ENCODE peak calls at places on chromosome 11, in five cellular contexts. U is IMR-90, N is neuronal stem cell, X is K562, F is hepatocyte. B is an unnamed sample.

GRCh38 chr11:46675288-46675851 is 25.0 kb downstream of the ARHGAP1 start:
- DNase-seq in X (no peak), U (peak; percentile 72), F (peak; percentile 59), N (no peak), B (peak; percentile 98)

GRCh38 chr11:58805065-58805464 is 39.4 kb downstream of the GLYATL2 start:
- DNase-seq in U (peak; percentile 31), F (no peak), X (no peak), N (no peak), B (no peak)

GRCh38 chr11:89355649-89356048 is 135.5 kb downstream of the NOX4 start:
- DNase-seq in X (no peak), F (no peak), U (no peak), N (no peak), B (no peak)

GRCh38 chr11:32431657-32432056 is 3.7 kb downstream of the WT1 start:
- DNase-seq in F (no peak), U (no peak), X (no peak), N (no peak), B (no peak)

GRCh38 chr11:122796128-122796717 is 42.1 kb upstream of the CRTAM start:
- DNase-seq in N (peak; percentile 29), X (peak; percentile 66), U (peak; percentile 36), F (peak; percentile 34), B (no peak)

GRCh38 chr11:127470485-127470884 is 469.9 kb upstream of the KIRREL3 start:
- DNase-seq in X (peak; percentile 8), U (no peak), F (peak; percentile 7), N (no peak), B (no peak)

GRCh38 chr11:29448246-29448877 is 568.5 kb downstream of the KCNA4 start:
- DNase-seq in N (peak; percentile 23), U (peak; percentile 25), F (peak; percentile 47), X (peak; percentile 8), B (no peak)

GRCh38 chr11:47609675-47610074 is 15.5 kb upstream of the C1QTNF4 start:
- DNase-seq in X (no peak), U (no peak), F (no peak), N (no peak), B (no peak)

GRCh38 chr11:25775608-25776007 is 556.3 kb upstream of the ANO3 start:
- DNase-seq in N (no peak), F (no peak), X (no peak), U (no peak), B (no peak)

GRCh38 chr11:35112056-35112845 is 26.7 kb upstream of the CD44 start:
- DNase-seq in X (no peak), F (no peak), U (peak; percentile 20), N (no peak), B (peak; percentile 68)

GRCh38 chr11:119964136-119965025 is 173.5 kb downstream of the TRIM29 start:
- DNase-seq in F (no peak), X (no peak), N (peak; percentile 62), U (no peak), B (no peak)

GRCh38 chr11:67286621-67287333 is 2.3 kb upstream of the ANKRD13D start:
- DNase-seq in N (no peak), U (no peak), X (no peak), F (no peak), B (peak; percentile 84)

GRCh38 chr11:35035894-35036408 is 103.0 kb upstream of the CD44 start:
- DNase-seq in F (no peak), X (no peak), U (peak; percentile 94), N (no peak), B (no peak)

GRCh38 chr11:57363131-57363530 is 17.8 kb downstream of the PRG3 start:
- DNase-seq in N (no peak), F (no peak), X (no peak), U (no peak), B (no peak)

GRCh38 chr11:103779054-103779453 is 257.4 kb upstream of the DDI1 start:
- DNase-seq in X (no peak), N (no peak), U (no peak), F (no peak), B (no peak)

GRCh38 chr11:88411265-88411664 is 73.7 kb upstream of the CTSC start:
- DNase-seq in F (no peak), N (no peak), U (peak; percentile 92), X (no peak), B (peak; percentile 22)

GRCh38 chr11:74325649-74326645 is 14.5 kb upstream of the P4HA3 start:
- DNase-seq in F (peak; percentile 41), X (no peak), N (no peak), U (peak; percentile 94), B (peak; percentile 94)
- H3K27ac ChIP-seq in F (no peak overlapping the region), X (no peak overlapping the region), N (no peak overlapping the region), U (peak overlapping the region; percentile 6), B (peak overlapping the region; percentile 51)

DNA sequence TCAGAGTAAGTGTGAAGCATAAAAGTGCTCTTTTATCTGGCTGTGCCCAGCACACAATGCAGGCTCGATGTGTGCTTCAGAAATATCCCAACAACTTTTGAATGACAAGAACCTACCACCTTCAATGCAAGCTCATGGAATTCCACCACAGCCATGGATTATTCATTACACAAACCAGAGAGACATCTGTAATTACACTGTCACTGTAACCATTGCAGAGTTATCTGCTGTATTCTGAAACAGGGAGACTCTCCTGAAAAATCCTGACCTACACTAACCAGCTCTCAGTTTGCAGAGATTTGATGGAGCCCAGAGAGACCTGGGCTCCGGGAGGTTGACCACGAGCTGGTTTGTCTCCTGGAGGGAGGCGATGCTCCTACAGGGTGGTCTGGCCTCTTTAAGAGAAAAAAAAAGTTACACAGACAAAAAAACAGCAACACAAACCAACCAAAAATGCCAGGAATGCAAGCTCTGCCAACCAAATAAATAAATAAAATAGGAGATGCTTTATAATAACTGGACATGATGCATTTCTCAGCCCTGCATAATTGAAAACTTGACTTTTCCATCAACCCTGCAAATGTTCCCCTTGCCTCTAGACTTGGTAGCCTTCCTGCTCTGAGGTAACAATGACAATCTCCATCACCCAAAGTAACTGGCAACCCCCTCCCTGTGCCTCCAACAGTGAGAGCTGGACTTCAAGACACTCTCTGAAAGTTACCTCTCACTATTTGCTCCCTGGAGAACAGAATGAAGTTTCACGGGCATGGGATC is 69.7 kb downstream of the ETS1 start:
- DNase-seq in U (no peak), X (no peak), F (no peak), N (no peak), B (peak; percentile 88)
- H3K4me3 ChIP-seq in U (peak overlapping the region; percentile 16), X (no peak overlapping the region), F (no peak overlapping the region), N (no peak overlapping the region), B (peak overlapping the region; percentile 80)

GRCh38 chr11:73461844-73462435 is 85.7 kb downstream of the RELT start:
- DNase-seq in X (no peak), F (no peak), N (no peak), U (no peak), B (no peak)

GRCh38 chr11:73465019-73465675 is 88.9 kb downstream of the RELT start:
- DNase-seq in U (no peak), F (no peak), N (no peak), X (no peak), B (no peak)

GRCh38 chr11:73463359-73463758 is 87.2 kb downstream of the RELT start:
- DNase-seq in N (no peak), U (peak; percentile 83), X (no peak), F (no peak), B (peak; percentile 86)

GRCh38 chr11:73464347-73464746 is 88.1 kb downstream of the RELT start:
- DNase-seq in X (no peak), N (no peak), F (no peak), U (peak; percentile 4), B (no peak)

DNA sequence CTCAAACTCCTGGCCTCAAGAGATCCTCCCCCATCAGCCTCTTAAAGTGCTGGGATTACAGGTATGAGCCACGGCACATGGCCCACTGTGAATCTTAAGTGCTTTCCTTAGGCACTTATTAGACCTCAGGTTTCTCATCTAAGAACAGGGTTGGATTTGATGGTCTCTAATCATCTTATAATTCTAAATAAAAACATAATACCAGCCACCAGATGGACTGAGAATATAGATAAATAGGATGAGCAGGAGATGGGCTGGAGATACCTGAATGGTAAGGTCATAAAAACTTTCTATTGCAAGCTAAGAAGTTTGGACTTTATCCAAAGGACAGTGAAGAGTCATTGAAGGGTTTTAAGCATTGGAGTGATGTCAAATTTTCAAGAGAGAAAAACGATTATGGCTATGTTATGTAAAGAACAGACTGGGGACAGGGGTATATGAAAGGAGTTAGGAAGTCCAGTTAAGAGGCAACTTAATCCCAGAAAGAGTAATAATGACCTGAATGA is 85.2 kb downstream of the RELT start:
- DNase-seq in N (no peak), X (no peak), U (peak; percentile 13), F (no peak), B (peak; percentile 43)
- H2AFZ ChIP-seq in N (no peak overlapping the region), X (no peak overlapping the region), U (no peak overlapping the region), F (no peak overlapping the region), B (no peak overlapping the region)

GRCh38 chr11:61486004-61486615 is 22.4 kb upstream of the LRRC10B start:
- DNase-seq in U (no peak), X (no peak), F (no peak), N (no peak), B (peak; percentile 74)

GRCh38 chr11:61489833-61490585 is 18.5 kb upstream of the LRRC10B start:
- DNase-seq in U (peak; percentile 10), X (peak; percentile 54), N (no peak), F (peak; percentile 73), B (peak; percentile 97)

GRCh38 chr11:61486779-61487178 is 21.8 kb upstream of the LRRC10B start:
- DNase-seq in N (no peak), X (no peak), U (no peak), F (no peak), B (no peak)

GRCh38 chr11:61487342-61488025 is 21.1 kb upstream of the LRRC10B start:
- DNase-seq in F (no peak), X (no peak), N (no peak), U (no peak), B (peak; percentile 62)

GRCh38 chr11:61488651-61489291 is 19.8 kb upstream of the LRRC10B start:
- DNase-seq in X (peak; percentile 48), F (peak; percentile 77), U (no peak), N (no peak), B (peak; percentile 91)
- H3K27ac ChIP-seq in X (no peak overlapping the region), F (peak overlapping the region; percentile 26), U (no peak overlapping the region), N (peak overlapping the region; percentile 30), B (no peak overlapping the region)

DNA sequence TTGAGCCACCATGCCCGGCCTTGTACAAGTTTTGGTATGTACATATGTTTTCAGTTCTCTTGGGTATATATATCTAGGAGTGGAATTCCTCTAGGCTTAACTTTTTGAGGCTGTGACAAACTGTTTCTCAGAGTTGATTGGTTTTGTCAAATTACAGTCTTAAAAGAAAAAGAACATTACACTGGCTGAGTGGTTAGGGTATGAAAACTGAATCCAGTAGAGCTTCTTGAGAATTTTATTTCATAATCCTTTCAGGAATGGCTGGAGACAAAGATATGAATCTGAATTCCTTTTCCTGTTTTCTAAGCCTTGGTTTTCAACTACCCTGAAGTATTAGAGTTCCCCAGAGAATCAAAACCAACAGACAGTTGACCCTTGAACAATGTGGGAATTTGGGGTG is 6.5 kb downstream of the METTL15 start:
- DNase-seq in X (no peak), N (no peak), U (no peak), F (no peak), B (no peak)
- H3K4me3 ChIP-seq in X (no peak overlapping the region), N (no peak overlapping the region), U (no peak overlapping the region), F (no peak overlapping the region), B (no peak overlapping the region)

DNA sequence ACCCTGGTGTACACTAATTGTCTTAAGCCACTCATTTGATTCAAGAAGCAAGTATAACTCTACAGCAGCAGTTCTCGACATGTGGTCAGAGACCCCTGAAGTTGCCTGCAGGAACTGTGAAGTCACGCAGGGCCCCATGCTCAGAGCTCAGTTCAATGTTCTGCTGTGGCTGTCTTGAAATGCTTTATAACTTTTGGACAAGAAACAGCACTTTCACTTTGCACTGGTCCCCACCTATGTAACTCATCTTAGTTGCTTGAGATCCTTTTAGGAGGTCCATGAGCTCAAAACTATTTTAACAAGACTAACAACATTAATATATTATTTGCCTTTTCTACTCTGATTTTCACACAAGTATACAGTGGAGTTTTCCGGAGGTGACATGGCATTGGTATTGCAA is 64.7 kb downstream of the PRR5L start:
- DNase-seq in F (no peak), N (no peak), U (no peak), X (no peak), B (no peak)
- H2AFZ ChIP-seq in F (no peak overlapping the region), N (no peak overlapping the region), U (peak overlapping the region; percentile 56), X (no peak overlapping the region), B (no peak overlapping the region)

GRCh38 chr11:68855205-68855978 is 13.7 kb upstream of the CPT1A start:
- DNase-seq in N (no peak), U (peak; percentile 55), X (no peak), F (peak; percentile 75), B (peak; percentile 97)
- H3K27ac ChIP-seq in N (no peak overlapping the region), U (no peak overlapping the region), X (no peak overlapping the region), F (peak overlapping the region; percentile 51), B (no peak overlapping the region)

B was measured in osteoblast.